ENCODE peak calls at places on chromosomes 13 and 19, in nine cellular contexts. One of them, this sample, is unnamed.

GRCh38 chr19:47257411-47258169 is 1.3 kb downstream of the CCDC9 start:
- DNase-seq in AG10803: no peak
- DNase-seq in lung: no peak
- DNase-seq in SK-N-SH: no peak
- DNase-seq in foreskin keratinocyte: no peak
- DNase-seq in HCT116: no peak
- DNase-seq in uterus: no peak
- DNase-seq in body of pancreas: no peak
- DNase-seq in stomach: no peak
- DNase-seq in this sample: no peak

GRCh38 chr19:47145639-47146486 is 15.2 kb downstream of the SAE1 start:
- DNase-seq in body of pancreas: no peak
- DNase-seq in foreskin keratinocyte: no peak
- DNase-seq in HCT116: no peak
- DNase-seq in uterus: no peak
- DNase-seq in lung: no peak
- DNase-seq in SK-N-SH: no peak
- DNase-seq in AG10803: no peak
- DNase-seq in stomach: no peak
- DNase-seq in this sample: no peak

GRCh38 chr13:36362251-36362650 is 16.1 kb upstream of the SPART start:
- DNase-seq in foreskin keratinocyte: peak; percentile 87
- DNase-seq in HCT116: no peak
- DNase-seq in lung: no peak
- DNase-seq in stomach: no peak
- DNase-seq in uterus: no peak
- DNase-seq in body of pancreas: no peak
- DNase-seq in SK-N-SH: no peak
- DNase-seq in AG10803: peak; percentile 88
- DNase-seq in this sample: no peak

GRCh38 chr13:64993514-64994164 is 2236.5 kb downstream of the PCDH9 start:
- DNase-seq in stomach: no peak
- DNase-seq in HCT116: no peak
- DNase-seq in foreskin keratinocyte: no peak
- DNase-seq in body of pancreas: no peak
- DNase-seq in SK-N-SH: no peak
- DNase-seq in lung: no peak
- DNase-seq in uterus: no peak
- DNase-seq in AG10803: no peak
- DNase-seq in this sample: no peak

GRCh38 chr19:18292810-18293641 is 11.6 kb upstream of the JUND start:
- DNase-seq in lung: peak; percentile 87
- DNase-seq in stomach: peak; percentile 71
- DNase-seq in AG10803: peak; percentile 69
- DNase-seq in uterus: peak; percentile 94
- DNase-seq in foreskin keratinocyte: no peak
- DNase-seq in HCT116: peak; percentile 73
- DNase-seq in body of pancreas: peak; percentile 64
- DNase-seq in SK-N-SH: peak; percentile 92
- DNase-seq in this sample: peak; percentile 83

GRCh38 chr13:106517151-106517847 is 18.2 kb downstream of the EFNB2 start:
- DNase-seq in stomach: no peak
- DNase-seq in uterus: no peak
- DNase-seq in body of pancreas: no peak
- DNase-seq in HCT116: no peak
- DNase-seq in lung: no peak
- DNase-seq in SK-N-SH: no peak
- DNase-seq in foreskin keratinocyte: no peak
- DNase-seq in AG10803: no peak
- DNase-seq in this sample: no peak

GRCh38 chr19:48363500-48363809 is 285 bp downstream of the TMEM143 start:
- DNase-seq in stomach: no peak
- DNase-seq in lung: peak; percentile 62
- DNase-seq in AG10803: no peak
- DNase-seq in body of pancreas: no peak
- DNase-seq in HCT116: no peak
- DNase-seq in SK-N-SH: no peak
- DNase-seq in foreskin keratinocyte: no peak
- DNase-seq in uterus: no peak
- DNase-seq in this sample: no peak

GRCh38 chr19:29325241-29325975 is 112.5 kb upstream of the UQCRFS1 start:
- DNase-seq in SK-N-SH: no peak
- DNase-seq in AG10803: no peak
- DNase-seq in lung: peak; percentile 13
- DNase-seq in uterus: no peak
- DNase-seq in HCT116: no peak
- DNase-seq in stomach: no peak
- DNase-seq in foreskin keratinocyte: no peak
- DNase-seq in body of pancreas: no peak
- DNase-seq in this sample: no peak

GRCh38 chr13:59873309-59873708 is 290.4 kb downstream of the DIAPH3 start:
- DNase-seq in SK-N-SH: no peak
- DNase-seq in body of pancreas: no peak
- DNase-seq in uterus: no peak
- DNase-seq in foreskin keratinocyte: no peak
- DNase-seq in lung: no peak
- DNase-seq in stomach: no peak
- DNase-seq in AG10803: no peak
- DNase-seq in HCT116: no peak
- DNase-seq in this sample: no peak

GRCh38 chr19:14434543-14435319 is 1.6 kb downstream of the PKN1 start:
- DNase-seq in foreskin keratinocyte: peak; percentile 32
- DNase-seq in body of pancreas: peak; percentile 56
- DNase-seq in stomach: peak; percentile 71
- DNase-seq in HCT116: no peak
- DNase-seq in AG10803: peak; percentile 77
- DNase-seq in lung: peak; percentile 66
- DNase-seq in SK-N-SH: peak; percentile 79
- DNase-seq in uterus: peak; percentile 77
- DNase-seq in this sample: peak; percentile 52

GRCh38 chr13:113207890-113208423 is 512 bp downstream of the PCID2 start:
- DNase-seq in uterus: no peak
- DNase-seq in SK-N-SH: no peak
- DNase-seq in AG10803: peak; percentile 54
- DNase-seq in lung: no peak
- DNase-seq in HCT116: no peak
- DNase-seq in stomach: no peak
- DNase-seq in foreskin keratinocyte: no peak
- DNase-seq in body of pancreas: peak; percentile 31
- DNase-seq in this sample: peak; percentile 50

GRCh38 chr13:74662895-74663294 is 528.7 kb upstream of the KLF12 start:
- DNase-seq in stomach: no peak
- DNase-seq in foreskin keratinocyte: no peak
- DNase-seq in SK-N-SH: no peak
- DNase-seq in body of pancreas: no peak
- DNase-seq in AG10803: peak; percentile 46
- DNase-seq in HCT116: no peak
- DNase-seq in lung: no peak
- DNase-seq in uterus: no peak
- DNase-seq in this sample: peak; percentile 20

GRCh38 chr13:29648760-29649159 is 53.3 kb upstream of the SLC7A1 start:
- DNase-seq in uterus: no peak
- DNase-seq in SK-N-SH: no peak
- DNase-seq in foreskin keratinocyte: no peak
- DNase-seq in lung: no peak
- DNase-seq in stomach: no peak
- DNase-seq in body of pancreas: no peak
- DNase-seq in AG10803: no peak
- DNase-seq in HCT116: no peak
- DNase-seq in this sample: no peak

GRCh38 chr13:102235689-102236088 is 166.2 kb downstream of the FGF14 start:
- DNase-seq in lung: no peak
- DNase-seq in HCT116: no peak
- DNase-seq in AG10803: no peak
- DNase-seq in stomach: no peak
- DNase-seq in SK-N-SH: no peak
- DNase-seq in uterus: no peak
- DNase-seq in body of pancreas: no peak
- DNase-seq in foreskin keratinocyte: no peak
- DNase-seq in this sample: no peak

GRCh38 chr19:31337007-31337914 is 12.0 kb downstream of the TSHZ3 start:
- DNase-seq in stomach: no peak
- DNase-seq in body of pancreas: no peak
- DNase-seq in lung: no peak
- DNase-seq in uterus: no peak
- DNase-seq in HCT116: no peak
- DNase-seq in foreskin keratinocyte: no peak
- DNase-seq in AG10803: no peak
- DNase-seq in SK-N-SH: no peak
- DNase-seq in this sample: no peak

GRCh38 chr19:42334697-42335373 is 9.4 kb downstream of the MEGF8 start:
- DNase-seq in stomach: no peak
- DNase-seq in lung: no peak
- DNase-seq in body of pancreas: no peak
- DNase-seq in uterus: no peak
- DNase-seq in AG10803: no peak
- DNase-seq in SK-N-SH: no peak
- DNase-seq in foreskin keratinocyte: no peak
- DNase-seq in HCT116: no peak
- DNase-seq in this sample: no peak

GRCh38 chr13:52378312-52378711 is 27.7 kb downstream of the THSD1 start:
- DNase-seq in AG10803: no peak
- DNase-seq in lung: no peak
- DNase-seq in body of pancreas: no peak
- DNase-seq in uterus: no peak
- DNase-seq in HCT116: no peak
- DNase-seq in foreskin keratinocyte: no peak
- DNase-seq in stomach: no peak
- DNase-seq in SK-N-SH: no peak
- DNase-seq in this sample: no peak

GRCh38 chr13:40672310-40673060 is 6.0 kb upstream of the FOXO1 start:
- DNase-seq in body of pancreas: peak; percentile 28
- DNase-seq in uterus: no peak
- DNase-seq in foreskin keratinocyte: peak; percentile 87
- DNase-seq in HCT116: peak; percentile 57
- DNase-seq in stomach: no peak
- DNase-seq in lung: no peak
- DNase-seq in SK-N-SH: peak; percentile 59
- DNase-seq in AG10803: peak; percentile 26
- DNase-seq in this sample: no peak

GRCh38 chr19:1278713-1279112 is 3.4 kb downstream of the FAM174C start:
- DNase-seq in SK-N-SH: no peak
- DNase-seq in AG10803: no peak
- DNase-seq in uterus: no peak
- DNase-seq in foreskin keratinocyte: no peak
- DNase-seq in body of pancreas: no peak
- DNase-seq in HCT116: no peak
- DNase-seq in stomach: no peak
- DNase-seq in lung: no peak
- DNase-seq in this sample: no peak
- TF ChIP-seq CTCF in SK-N-SH: no peak
- TF ChIP-seq CTCF in AG10803: no peak
- TF ChIP-seq CTCF in uterus: no peak
- TF ChIP-seq CTCF in foreskin keratinocyte: no peak
- TF ChIP-seq CTCF in body of pancreas: no peak
- TF ChIP-seq CTCF in HCT116: no peak
- TF ChIP-seq CTCF in stomach: no peak
- TF ChIP-seq CTCF in lung: no peak
- TF ChIP-seq CTCF in this sample: no peak

DNA sequence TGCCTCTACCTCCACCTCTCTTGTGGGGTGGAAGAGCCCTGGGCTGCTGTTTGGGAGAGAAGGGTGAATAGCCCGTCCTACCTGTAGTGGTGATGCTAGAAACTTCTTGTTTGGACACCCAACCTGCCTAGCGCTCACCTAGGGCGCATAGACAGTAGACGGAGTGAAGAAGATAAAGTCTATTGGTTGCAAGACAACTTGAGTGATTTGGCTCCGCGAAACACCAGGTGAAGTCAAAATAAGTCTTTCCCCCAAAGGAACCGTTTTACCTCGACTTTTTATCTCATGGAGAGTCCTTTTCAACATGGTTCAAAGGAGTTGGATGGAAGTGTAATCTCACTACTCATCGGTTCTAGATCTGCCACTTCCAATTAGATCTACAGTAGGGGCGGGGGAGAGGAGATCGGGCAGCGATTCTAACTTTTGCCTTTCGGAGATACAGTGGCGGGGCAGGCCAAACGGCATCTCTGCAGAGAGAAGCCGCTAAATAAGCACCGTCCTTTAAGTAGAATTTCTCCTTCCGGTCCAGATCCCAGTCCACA is 694 bp upstream of the ZIC5 start:
- DNase-seq in AG10803: no peak
- DNase-seq in stomach: no peak
- DNase-seq in uterus: no peak
- DNase-seq in HCT116: no peak
- DNase-seq in lung: no peak
- DNase-seq in SK-N-SH: peak; percentile 23
- DNase-seq in foreskin keratinocyte: no peak
- DNase-seq in body of pancreas: no peak
- DNase-seq in this sample: peak; percentile 16
- TF ChIP-seq CTCF in AG10803: no peak
- TF ChIP-seq CTCF in stomach: no peak
- TF ChIP-seq CTCF in uterus: no peak
- TF ChIP-seq CTCF in HCT116: no peak
- TF ChIP-seq CTCF in lung: no peak
- TF ChIP-seq CTCF in SK-N-SH: no peak
- TF ChIP-seq CTCF in foreskin keratinocyte: no peak
- TF ChIP-seq CTCF in body of pancreas: no peak
- TF ChIP-seq CTCF in this sample: no peak

GRCh38 chr19:623974-624373 is 9.4 kb downstream of the POLRMT start:
- DNase-seq in HCT116: no peak
- DNase-seq in SK-N-SH: no peak
- DNase-seq in AG10803: peak; percentile 41
- DNase-seq in uterus: no peak
- DNase-seq in body of pancreas: no peak
- DNase-seq in foreskin keratinocyte: no peak
- DNase-seq in lung: no peak
- DNase-seq in stomach: no peak
- DNase-seq in this sample: no peak
- TF ChIP-seq CTCF in HCT116: no peak
- TF ChIP-seq CTCF in SK-N-SH: no peak
- TF ChIP-seq CTCF in AG10803: no peak
- TF ChIP-seq CTCF in uterus: no peak
- TF ChIP-seq CTCF in body of pancreas: no peak
- TF ChIP-seq CTCF in foreskin keratinocyte: no peak
- TF ChIP-seq CTCF in lung: no peak
- TF ChIP-seq CTCF in stomach: no peak
- TF ChIP-seq CTCF in this sample: no peak

GRCh38 chr19:55813906-55814305 is 17.9 kb downstream of the NLRP11 start:
- DNase-seq in stomach: no peak
- DNase-seq in SK-N-SH: no peak
- DNase-seq in lung: no peak
- DNase-seq in foreskin keratinocyte: no peak
- DNase-seq in uterus: no peak
- DNase-seq in HCT116: no peak
- DNase-seq in AG10803: no peak
- DNase-seq in body of pancreas: no peak
- DNase-seq in this sample: no peak

GRCh38 chr19:55812449-55812848 is 19.4 kb downstream of the NLRP11 start:
- DNase-seq in uterus: no peak
- DNase-seq in lung: no peak
- DNase-seq in SK-N-SH: no peak
- DNase-seq in foreskin keratinocyte: no peak
- DNase-seq in AG10803: no peak
- DNase-seq in body of pancreas: no peak
- DNase-seq in HCT116: no peak
- DNase-seq in stomach: no peak
- DNase-seq in this sample: no peak

GRCh38 chr19:55811340-55811739 is 20.5 kb downstream of the NLRP11 start:
- DNase-seq in stomach: no peak
- DNase-seq in HCT116: no peak
- DNase-seq in AG10803: no peak
- DNase-seq in body of pancreas: no peak
- DNase-seq in foreskin keratinocyte: no peak
- DNase-seq in lung: no peak
- DNase-seq in uterus: no peak
- DNase-seq in SK-N-SH: no peak
- DNase-seq in this sample: no peak

GRCh38 chr19:55809381-55810058 is 22.3 kb downstream of the NLRP11 start:
- DNase-seq in body of pancreas: peak; percentile 81
- DNase-seq in stomach: peak; percentile 74
- DNase-seq in HCT116: peak; percentile 90
- DNase-seq in uterus: no peak
- DNase-seq in lung: peak; percentile 38
- DNase-seq in SK-N-SH: peak; percentile 61
- DNase-seq in AG10803: peak; percentile 30
- DNase-seq in foreskin keratinocyte: no peak
- DNase-seq in this sample: peak; percentile 63
- TF ChIP-seq CTCF in body of pancreas: peak; percentile 74
- TF ChIP-seq CTCF in stomach: peak; percentile 66
- TF ChIP-seq CTCF in HCT116: peak; percentile 55
- TF ChIP-seq CTCF in uterus: no peak
- TF ChIP-seq CTCF in lung: peak; percentile 4
- TF ChIP-seq CTCF in SK-N-SH: peak; percentile 62
- TF ChIP-seq CTCF in AG10803: no peak
- TF ChIP-seq CTCF in foreskin keratinocyte: peak; percentile 35
- TF ChIP-seq CTCF in this sample: peak; percentile 43

This sample was measured in colonic mucosa.